ENCODE peak calls at places on chromosomes 6 and 20, in four cellular contexts. I is HCT116, M is GM12878, D is H1. A is an unnamed sample.

GRCh38 chr6:7996538-7997225 is 67.5 kb downstream of the BLOC1S5 start:
- DNase-seq in I (no peak), M (no peak), D (no peak), A (no peak)

GRCh38 chr6:97947841-97948240 is 664.8 kb upstream of the MMS22L start:
- DNase-seq in I (peak), M (no peak), D (no peak), A (no peak)

GRCh38 chr6:143810745-143811144 is 32.4 kb upstream of the LTV1 start:
- DNase-seq in I (no peak), M (no peak), D (no peak), A (no peak)

GRCh38 chr20:51955756-51956155 is 153.4 kb upstream of the SALL4 start:
- DNase-seq in I (no peak), M (no peak), D (no peak), A (no peak)

GRCh38 chr6:67683960-67684359 is 951.1 kb upstream of the ADGRB3 start:
- DNase-seq in I (no peak), M (no peak), D (no peak), A (no peak)

GRCh38 chr20:17622851-17623508 is 53.1 kb downstream of the DSTN start:
- DNase-seq in I (no peak), M (no peak), D (no peak), A (no peak)

GRCh38 chr6:40947876-40948514 is 91.0 kb downstream of the UNC5CL start:
- DNase-seq in I (no peak), M (no peak), D (no peak), A (no peak)

GRCh38 chr6:139519571-139520031 is 145.2 kb upstream of the CITED2 start:
- DNase-seq in I (no peak), M (no peak), D (no peak), A (no peak)

GRCh38 chr6:66731310-66731709 is 1024.3 kb upstream of the EYS start:
- DNase-seq in I (no peak), M (no peak), D (no peak), A (no peak)

DNA sequence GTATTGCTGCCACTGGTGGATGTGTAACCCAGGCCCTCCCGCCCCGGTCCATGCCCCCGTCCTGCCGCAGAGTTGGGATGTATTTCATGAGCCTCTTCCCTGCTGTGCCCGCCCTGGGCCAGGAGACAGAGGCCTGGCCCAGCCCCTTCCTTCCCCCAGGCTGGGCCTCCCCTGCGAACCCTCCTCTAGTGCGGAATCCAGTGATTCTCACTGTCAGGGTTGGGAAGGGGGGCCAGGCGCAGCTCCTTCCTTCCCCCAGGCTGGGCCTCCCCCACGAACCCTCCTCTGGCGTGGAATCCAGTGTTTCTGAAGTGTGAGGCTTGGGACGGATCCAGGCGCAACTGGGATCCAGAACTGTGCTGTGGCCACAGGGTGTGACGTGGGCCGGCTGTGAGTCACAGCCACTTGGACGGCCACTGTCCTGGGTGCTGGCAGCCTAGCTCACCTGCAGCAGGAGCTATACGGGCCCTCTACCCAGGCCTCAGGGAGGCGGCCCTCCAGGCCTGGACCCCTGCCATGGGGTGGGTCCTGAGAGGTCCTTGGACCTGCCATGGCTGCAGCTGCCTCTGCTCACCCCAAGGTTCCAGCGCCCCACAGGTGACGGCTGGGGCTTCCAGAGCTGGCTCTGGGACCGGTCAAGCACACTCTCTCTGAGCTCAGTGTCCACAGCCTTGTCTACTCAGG is 28.3 kb downstream of the COL20A1 start:
- DNase-seq in I (no peak), M (no peak), D (no peak), A (no peak)
- TF ChIP-seq JUND in I (no peak), M (no peak), D (no peak), A (no peak)

DNA sequence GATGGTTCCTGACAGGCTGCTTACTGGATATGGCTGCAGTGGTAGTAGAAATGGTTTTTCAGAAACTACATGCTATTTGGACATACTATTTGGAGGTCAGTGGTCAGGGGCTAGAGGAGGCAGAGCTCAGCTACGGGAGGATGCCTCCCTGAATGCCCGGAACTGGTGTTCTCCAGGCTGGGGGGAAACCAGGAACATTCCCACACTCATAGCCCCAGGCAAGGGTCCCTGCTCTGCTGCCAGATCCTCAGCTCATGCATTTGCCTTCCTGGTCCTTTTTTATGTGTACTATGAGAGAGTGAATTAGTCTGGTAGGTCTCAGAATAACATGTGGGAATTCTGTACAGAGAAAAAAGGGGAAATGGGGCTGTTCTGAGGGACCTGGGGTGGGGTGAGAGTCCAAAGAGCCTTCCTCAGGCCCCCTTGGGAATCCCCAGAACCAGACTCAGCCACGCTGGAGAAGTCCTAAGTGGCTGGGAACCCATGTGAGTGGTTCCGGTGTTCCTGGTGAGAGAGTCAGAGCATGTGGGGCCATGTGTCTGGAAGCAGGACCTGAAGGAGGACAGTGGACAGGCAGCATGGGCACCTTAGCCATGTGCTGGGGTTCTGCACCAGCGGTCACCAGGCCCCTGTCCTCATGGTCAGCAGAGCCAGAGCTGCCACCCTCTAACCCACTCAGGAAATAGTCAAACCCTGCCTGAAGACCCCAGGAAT is 58.0 kb upstream of the MYL9 start:
- DNase-seq in I (no peak), M (no peak), D (no peak), A (no peak)
- TF ChIP-seq JUND in I (no peak), M (no peak), D (no peak), A (no peak)

GRCh38 chr6:108612852-108613251 is 52.1 kb downstream of the FOXO3 start:
- DNase-seq in I (no peak), M (no peak), D (no peak), A (no peak)

GRCh38 chr6:108619431-108620197 is 58.9 kb downstream of the FOXO3 start:
- DNase-seq in I (no peak), M (no peak), D (no peak), A (no peak)

GRCh38 chr6:108618623-108619152 is 58.0 kb downstream of the FOXO3 start:
- DNase-seq in I (no peak), M (no peak), D (no peak), A (no peak)

GRCh38 chr6:108616973-108617372 is 56.3 kb downstream of the FOXO3 start:
- DNase-seq in I (no peak), M (no peak), D (no peak), A (no peak)

DNA sequence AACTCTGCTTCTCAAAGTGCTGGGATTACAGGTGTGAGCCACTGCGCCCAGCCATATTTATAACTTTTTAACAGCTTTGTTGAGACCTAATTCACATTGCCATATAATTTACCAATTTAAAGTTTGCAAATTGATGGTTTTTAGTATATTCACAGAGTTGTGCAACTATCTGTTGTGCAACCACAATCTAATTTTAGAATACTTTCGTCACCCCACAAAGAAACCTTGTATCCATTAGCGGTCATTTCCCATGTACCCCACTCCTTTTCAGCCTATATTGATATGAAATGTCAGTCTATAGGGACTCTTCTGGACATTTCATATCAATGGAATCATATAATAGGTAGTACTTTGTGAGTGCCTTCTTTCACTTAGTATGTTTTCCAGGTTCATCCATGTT is 55.8 kb downstream of the FOXO3 start:
- DNase-seq in I (no peak), M (no peak), D (no peak), A (no peak)
- TF ChIP-seq JUND in I (no peak), M (no peak), D (no peak), A (no peak)

DNA sequence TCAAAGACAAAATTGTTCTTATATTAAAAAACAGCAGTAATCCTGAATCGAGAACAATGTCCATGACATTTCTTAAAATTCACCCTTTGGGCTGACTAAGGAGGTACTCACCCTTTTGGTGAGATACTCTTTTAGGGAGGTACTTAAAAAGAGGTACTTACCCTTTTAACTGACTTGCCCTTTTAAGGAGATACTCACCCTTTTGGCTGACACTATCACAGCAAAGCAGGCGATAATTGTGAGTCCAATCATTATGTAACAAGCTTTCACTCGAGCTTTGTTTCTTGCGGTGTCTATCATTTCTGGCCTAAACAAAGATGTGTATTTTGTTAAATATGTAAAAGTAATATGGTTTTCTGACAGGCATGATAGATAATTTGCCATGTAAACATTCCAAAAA is 3.7 kb downstream of the FAM162B start:
- DNase-seq in I (no peak), M (no peak), D (no peak), A (no peak)
- TF ChIP-seq JUND in I (no peak), M (no peak), D (no peak), A (no peak)

GRCh38 chr6:166271376-166271765 is 36.8 kb downstream of the PRR18 start:
- DNase-seq in I (no peak), M (no peak), D (no peak), A (no peak)

GRCh38 chr6:166269301-166270039 is 38.7 kb downstream of the PRR18 start:
- DNase-seq in I (no peak), M (no peak), D (no peak), A (no peak)

GRCh38 chr6:166266336-166266735 is 41.9 kb downstream of the PRR18 start:
- DNase-seq in I (no peak), M (no peak), D (no peak), A (no peak)

GRCh38 chr6:166270706-166271375 is 37.4 kb downstream of the PRR18 start:
- DNase-seq in I (no peak), M (no peak), D (no peak), A (no peak)

GRCh38 chr6:166268431-166268830 is 39.8 kb downstream of the PRR18 start:
- DNase-seq in I (no peak), M (no peak), D (no peak), A (no peak)
- TF ChIP-seq JUND in I (no peak), M (no peak), D (no peak), A (no peak)